ENCODE peak calls at places on chromosome 12, in four cellular contexts. E is IMR-90, Y is K562, B is HepG2. Z is an unnamed sample.

GRCh38 chr12:45388545-45388944 is 172.7 kb downstream of the ANO6 start:
- DNase-seq in E (peak), Y (peak), B (peak), Z (peak)

GRCh38 chr12:94621662-94622359 is 28.5 kb downstream of the TMCC3 start:
- DNase-seq in E (peak), B (no peak), Y (no peak), Z (no peak)

GRCh38 chr12:5003025-5003666 is 40.5 kb upstream of the KCNA5 start:
- DNase-seq in B (peak), Y (peak), E (peak), Z (peak)

GRCh38 chr12:130754234-130755001 is 38.3 kb upstream of the RIMBP2 start:
- DNase-seq in B (no peak), Y (no peak), E (no peak), Z (no peak)

GRCh38 chr12:49750027-49750977 is 8.9 kb downstream of the TMBIM6 start:
- DNase-seq in E (peak), B (peak), Y (no peak), Z (peak)

GRCh38 chr12:83040991-83041390 is 354.3 kb downstream of the TMTC2 start:
- DNase-seq in E (no peak), B (no peak), Y (no peak), Z (no peak)

GRCh38 chr12:62291888-62292760 is 31.9 kb downstream of the USP15 start:
- DNase-seq in B (peak), E (peak), Y (no peak), Z (no peak)

GRCh38 chr12:95908573-95908972 is 33.8 kb downstream of the CCDC38 start:
- DNase-seq in B (no peak), E (peak), Y (no peak), Z (no peak)

GRCh38 chr12:121373748-121374147 is 21.5 kb upstream of the ANAPC5 start:
- DNase-seq in E (no peak), Y (no peak), B (no peak), Z (no peak)

GRCh38 chr12:122282066-122282465 is 15.8 kb upstream of the VPS33A start:
- DNase-seq in E (peak), Y (no peak), B (no peak), Z (peak)

GRCh38 chr12:20409639-20410038 is 41.3 kb downstream of the PDE3A start:
- DNase-seq in B (no peak), E (no peak), Y (no peak), Z (no peak)

GRCh38 chr12:44003721-44004120 is 167.8 kb downstream of the TMEM117 start:
- DNase-seq in E (no peak), B (no peak), Y (no peak), Z (no peak)

DNA sequence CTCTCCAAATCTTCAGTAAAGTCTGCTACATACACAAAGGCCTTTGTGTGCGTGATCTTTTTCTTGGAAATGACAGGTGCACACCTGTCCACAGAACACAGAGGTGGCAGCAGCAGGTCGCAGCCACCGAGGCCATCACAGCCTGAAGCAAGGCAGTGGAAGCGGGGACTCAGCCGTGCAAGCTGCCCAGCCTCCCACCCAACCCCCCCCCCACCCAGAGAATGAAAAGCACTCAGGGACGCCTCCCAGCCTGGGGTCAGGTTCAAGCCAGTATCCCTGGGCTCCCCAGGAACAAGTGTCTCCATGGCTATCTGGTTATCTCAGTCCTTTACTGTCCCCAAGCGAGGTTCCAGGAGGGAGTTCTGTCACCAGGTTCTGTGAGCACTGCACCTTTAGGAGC is 31.2 kb upstream of the TSPAN9 start:
- DNase-seq in B (no peak), E (no peak), Y (no peak), Z (no peak)
- TF ChIP-seq BHLHE40 in B (no peak), E (no peak), Y (no peak), Z (no peak)

GRCh38 chr12:101697197-101697929 is at the start of gene CHPT1:
- DNase-seq in B (peak), E (peak), Y (peak), Z (peak)
- TF ChIP-seq POLR2A in B (peak), E (no peak), Y (peak), Z (peak)

DNA sequence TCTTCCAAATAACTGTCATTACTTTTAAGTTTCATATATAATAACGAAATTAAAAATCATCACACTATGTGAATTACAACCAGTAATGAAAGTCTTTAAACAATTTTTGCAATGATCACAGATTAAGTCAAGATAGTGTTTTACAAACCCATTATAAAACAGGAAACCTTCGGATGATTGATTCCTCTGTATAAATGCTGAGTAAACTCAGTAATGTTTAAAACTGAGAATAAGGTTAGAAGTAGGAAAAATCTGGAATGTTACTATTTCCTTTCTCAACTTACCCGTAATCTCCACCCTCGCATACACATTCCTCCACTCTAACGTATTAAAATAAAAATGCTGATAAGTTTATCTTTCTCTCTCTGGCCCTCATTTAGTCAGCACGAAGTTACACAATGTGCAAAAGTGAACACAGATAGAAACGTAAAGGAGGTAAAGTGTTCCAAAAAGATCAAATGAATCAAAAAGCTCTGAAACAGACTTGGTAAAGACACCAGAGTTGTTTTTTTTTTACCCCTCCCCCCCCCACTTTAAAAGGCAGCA is 1.6 kb downstream of the ZFC3H1 start:
- DNase-seq in B (no peak), Y (no peak), E (peak), Z (no peak)
- TF ChIP-seq MAZ in B (no peak), Y (no peak), E (no peak), Z (no peak)

GRCh38 chr12:65605019-65605418 is 219.3 kb upstream of the HMGA2 start:
- DNase-seq in E (peak), Y (no peak), B (no peak), Z (no peak)

GRCh38 chr12:65602579-65603295 is 221.5 kb upstream of the HMGA2 start:
- DNase-seq in E (peak), B (peak), Y (peak), Z (peak)

GRCh38 chr12:65602191-65602578 is 222.1 kb upstream of the HMGA2 start:
- DNase-seq in E (no peak), B (no peak), Y (no peak), Z (no peak)

GRCh38 chr12:65606008-65606766 is 218.1 kb upstream of the HMGA2 start:
- DNase-seq in Y (peak), B (no peak), E (no peak), Z (no peak)

DNA sequence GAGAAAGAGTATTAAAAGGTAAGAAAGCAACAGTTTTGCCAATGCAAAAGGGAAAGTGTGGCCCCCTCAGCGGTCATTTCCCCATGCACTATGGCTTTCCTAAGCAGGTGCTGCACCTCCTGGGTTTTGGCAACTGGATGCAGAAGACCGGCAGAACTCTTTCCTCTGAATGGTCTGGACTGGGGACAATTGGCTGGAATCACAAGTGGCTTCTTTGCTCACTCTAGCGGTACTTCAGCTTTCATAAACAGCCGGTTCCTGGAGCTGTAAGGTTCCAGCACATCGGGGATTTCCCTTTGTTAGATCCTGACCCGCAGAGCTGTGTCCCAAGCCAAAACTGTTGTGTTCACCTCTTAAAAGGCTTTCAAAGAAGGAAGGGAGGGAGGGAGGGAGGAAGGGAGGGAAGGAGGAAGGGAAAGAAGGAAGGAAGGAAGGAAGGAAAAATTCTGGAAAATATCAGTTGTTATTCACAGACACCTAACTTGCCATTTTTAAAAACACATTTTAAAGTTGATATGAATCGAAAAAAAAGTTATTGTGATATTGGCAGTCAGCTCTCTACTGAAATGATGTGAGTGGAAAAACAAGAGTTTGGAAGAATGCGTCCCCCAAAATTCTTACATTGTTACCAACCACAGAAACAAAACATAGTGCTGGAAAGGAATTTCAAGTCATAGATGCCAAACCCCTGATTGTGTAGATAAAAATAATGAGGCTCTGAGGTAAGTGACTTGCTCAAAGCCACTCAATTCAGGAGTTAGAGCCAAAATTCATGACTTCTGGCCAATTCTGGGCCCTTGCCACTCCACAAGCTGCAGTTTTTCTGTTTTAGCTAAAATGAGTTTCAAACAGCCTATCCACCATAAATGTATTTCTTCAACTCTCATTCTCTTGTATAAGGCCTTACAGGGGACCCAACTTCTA is 220.6 kb upstream of the HMGA2 start:
- DNase-seq in Y (peak), B (no peak), E (peak), Z (peak)
- TF ChIP-seq BHLHE40 in Y (no peak), B (no peak), E (no peak), Z (no peak)

GRCh38 chr12:42935756-42936155 is 346.2 kb upstream of the PRICKLE1 start:
- DNase-seq in Y (no peak), B (no peak), E (peak), Z (no peak)

GRCh38 chr12:42936991-42937390 is 347.4 kb upstream of the PRICKLE1 start:
- DNase-seq in Y (no peak), B (no peak), E (no peak), Z (no peak)

GRCh38 chr12:42932937-42933336 is 343.4 kb upstream of the PRICKLE1 start:
- DNase-seq in E (no peak), Y (no peak), B (no peak), Z (no peak)

GRCh38 chr12:42935090-42935489 is 345.5 kb upstream of the PRICKLE1 start:
- DNase-seq in Y (no peak), E (no peak), B (no peak), Z (no peak)

GRCh38 chr12:42933461-42934081 is 344.0 kb upstream of the PRICKLE1 start:
- DNase-seq in B (no peak), Y (no peak), E (no peak), Z (no peak)
- TF ChIP-seq POLR2A in B (no peak), Y (no peak), E (no peak), Z (no peak)